ENCODE peak calls at places on chromosomes 4 and X, in four cellular contexts. I is mucosa of descending colon, L is transverse colon, Z is foreskin keratinocyte. R is an unnamed sample.

GRCh38 chr4:139532951-139533350 is 23.1 kb downstream of the SETD7 start:
- DNase-seq in I (no peak), L (no peak), Z (no peak), R (no peak)

GRCh38 chr4:142036795-142037583 is 400.6 kb downstream of the IL15 start:
- DNase-seq in I (no peak), L (no peak), Z (peak; percentile 75), R (no peak)

GRCh38 chrX:118823263-118824172 is at the start of gene ZCCHC12:
- DNase-seq in I (peak; percentile 13), L (peak; percentile 35), Z (no peak), R (peak; percentile 79)

GRCh38 chrX:25531096-25531495 is 515.3 kb upstream of the ARX start:
- DNase-seq in I (no peak), L (no peak), Z (no peak), R (no peak)

GRCh38 chrX:12956704-12957541 is 18.0 kb upstream of the TMSB4X start:
- DNase-seq in I (peak; percentile 54), L (no peak), Z (peak; percentile 59), R (no peak)

GRCh38 chrX:104253567-104254441 is 929 bp downstream of the ESX1 start:
- DNase-seq in I (no peak), L (no peak), Z (peak; percentile 1), R (peak; percentile 26)

GRCh38 chrX:4268676-4269075 is 555.2 kb upstream of the PRKX start:
- DNase-seq in I (no peak), L (no peak), Z (no peak), R (no peak)

GRCh38 chr4:74283614-74284013 is 24.7 kb upstream of the EPGN start:
- DNase-seq in I (no peak), L (no peak), Z (peak; percentile 95), R (no peak)

GRCh38 chr4:128853741-128854140 is 44.2 kb downstream of the JADE1 start:
- DNase-seq in I (no peak), L (no peak), Z (no peak), R (no peak)

GRCh38 chr4:158010346-158010745 is 162.5 kb downstream of the GASK1B start:
- DNase-seq in I (no peak), L (no peak), Z (no peak), R (no peak)

GRCh38 chrX:110008001-110008635 is 5.2 kb downstream of the TMEM164 start:
- DNase-seq in I (no peak), L (no peak), Z (no peak), R (no peak)

GRCh38 chr4:105196523-105197145 is 50.0 kb downstream of the TET2 start:
- DNase-seq in I (peak; percentile 23), L (no peak), Z (no peak), R (no peak)

GRCh38 chrX:54306379-54306778 is 51.5 kb downstream of the WNK3 start:
- DNase-seq in I (no peak), L (no peak), Z (no peak), R (no peak)

GRCh38 chr4:1204828-1205591 is 32.6 kb upstream of the SPON2 start:
- DNase-seq in I (peak; percentile 89), L (peak; percentile 92), Z (no peak), R (peak; percentile 23)

GRCh38 chrX:97846228-97846627 is 962.5 kb downstream of the RPA4 start:
- DNase-seq in I (no peak), L (no peak), Z (no peak), R (no peak)

GRCh38 chr4:94595880-94596483 is 144.2 kb downstream of the PDLIM5 start:
- DNase-seq in I (no peak), L (no peak), Z (peak; percentile 35), R (no peak)

GRCh38 chr4:11471613-11472012 is 42.9 kb upstream of the HS3ST1 start:
- DNase-seq in I (peak; percentile 51), L (peak; percentile 41), Z (no peak), R (no peak)

GRCh38 chrX:1394731-1395501 is 3.0 kb upstream of the SLC25A6 start:
- DNase-seq in I (no peak), L (no peak), Z (no peak), R (peak; percentile 22)

GRCh38 chr4:186624951-186625350 is 69.6 kb upstream of the MTNR1A start:
- DNase-seq in I (no peak), L (no peak), Z (no peak), R (no peak)

GRCh38 chr4:109007976-109008375 is 245.1 kb upstream of the ETNPPL start:
- DNase-seq in I (no peak), L (no peak), Z (no peak), R (no peak)

GRCh38 chr4:81493895-81494490 is 22.3 kb upstream of the RASGEF1B start:
- DNase-seq in I (no peak), L (no peak), Z (no peak), R (no peak)

GRCh38 chrX:130260316-130260715 is 8.4 kb downstream of the ZNF280C start:
- DNase-seq in I (no peak), L (no peak), Z (no peak), R (no peak)

GRCh38 chrX:109373468-109373867 is 108.4 kb downstream of the GUCY2F start:
- DNase-seq in I (no peak), L (no peak), Z (no peak), R (no peak)

GRCh38 chr4:40719008-40719623 is 30.6 kb upstream of the NSUN7 start:
- DNase-seq in I (peak; percentile 45), L (no peak), Z (peak; percentile 57), R (no peak)

GRCh38 chrX:141969706-141970105 is 66.0 kb downstream of the MAGEC1 start:
- DNase-seq in I (no peak), L (no peak), Z (no peak), R (no peak)

GRCh38 chrX:77510007-77510406 is 62.8 kb downstream of the FGF16 start:
- DNase-seq in I (no peak), L (no peak), Z (peak; percentile 22), R (no peak)

GRCh38 chr4:27412617-27413016 is 552.0 kb downstream of the STIM2 start:
- DNase-seq in I (no peak), L (no peak), Z (peak; percentile 44), R (no peak)

GRCh38 chr4:100317032-100317864 is 127.0 kb upstream of the DDIT4L start:
- DNase-seq in I (no peak), L (no peak), Z (no peak), R (no peak)

GRCh38 chr4:72448231-72448630 is 120.8 kb downstream of the ADAMTS3 start:
- DNase-seq in I (no peak), L (no peak), Z (no peak), R (no peak)

GRCh38 chr4:74006009-74006476 is 7.6 kb upstream of the CXCL5 start:
- DNase-seq in I (no peak), L (no peak), Z (peak; percentile 80), R (no peak)

GRCh38 chr4:98517444-98518021 is 140.9 kb downstream of the TSPAN5 start:
- DNase-seq in I (no peak), L (no peak), Z (no peak), R (no peak)

GRCh38 chrX:115047715-115048114 is 30.3 kb upstream of the IL13RA2 start:
- DNase-seq in I (no peak), L (no peak), Z (peak; percentile 43), R (no peak)

GRCh38 chr4:13938299-13938698 is 310.8 kb upstream of the BOD1L1 start:
- DNase-seq in I (no peak), L (no peak), Z (no peak), R (no peak)
- TF ChIP-seq CTCF in I (no peak), L (no peak), Z (no peak), R (no peak)

DNA sequence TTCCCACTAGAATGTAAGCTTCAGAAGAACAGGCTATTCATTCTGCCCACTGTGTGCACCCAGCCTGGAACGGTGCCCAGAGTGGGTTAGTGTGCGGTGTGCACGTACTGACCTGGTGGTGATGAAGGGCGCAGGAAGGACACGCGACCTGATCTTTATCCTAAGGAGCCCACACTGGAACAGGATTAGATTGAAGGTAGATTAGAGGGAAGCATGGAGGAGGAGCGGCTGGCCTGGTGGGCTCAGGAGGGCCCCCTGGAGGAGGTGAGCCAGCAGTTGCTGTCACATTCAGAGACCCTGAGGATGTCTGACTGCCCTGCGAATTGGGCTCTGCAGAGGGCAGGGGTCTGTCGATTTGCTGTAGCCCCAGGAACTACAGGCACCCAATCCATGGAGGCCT is 73.1 kb downstream of the HTRA3 start:
- DNase-seq in I (no peak), L (no peak), Z (no peak), R (peak; percentile 59)
- TF ChIP-seq CTCF in I (no peak), L (no peak), Z (peak; percentile 29), R (no peak)

GRCh38 chr4:171181090-171181489 is 632.1 kb upstream of the GALNTL6 start:
- DNase-seq in I (no peak), L (no peak), Z (no peak), R (no peak)

GRCh38 chr4:171186700-171187099 is 626.5 kb upstream of the GALNTL6 start:
- DNase-seq in I (no peak), L (no peak), Z (no peak), R (no peak)
- TF ChIP-seq CTCF in I (no peak), L (no peak), Z (no peak), R (no peak)

GRCh38 chrX:40773809-40774208 is 38.5 kb upstream of the MED14 start:
- DNase-seq in I (no peak), L (no peak), Z (peak; percentile 42), R (no peak)

GRCh38 chrX:40773188-40773587 is 37.8 kb upstream of the MED14 start:
- DNase-seq in I (no peak), L (no peak), Z (no peak), R (no peak)

GRCh38 chrX:40772290-40772689 is 36.9 kb upstream of the MED14 start:
- DNase-seq in I (no peak), L (no peak), Z (peak; percentile 88), R (no peak)
- TF ChIP-seq CTCF in I (no peak), L (no peak), Z (no peak), R (no peak)

GRCh38 chrX:18898517-18898916 is 85.4 kb downstream of the PHKA2 start:
- DNase-seq in I (no peak), L (no peak), Z (no peak), R (no peak)

GRCh38 chrX:18900401-18900976 is 83.4 kb downstream of the PHKA2 start:
- DNase-seq in I (no peak), L (no peak), Z (no peak), R (no peak)

GRCh38 chrX:18897611-18898010 is 86.3 kb downstream of the PHKA2 start:
- DNase-seq in I (no peak), L (no peak), Z (no peak), R (no peak)

GRCh38 chrX:18898091-18898490 is 85.8 kb downstream of the PHKA2 start:
- DNase-seq in I (no peak), L (no peak), Z (no peak), R (no peak)

GRCh38 chrX:18899796-18900380 is 84.0 kb downstream of the PHKA2 start:
- DNase-seq in I (no peak), L (no peak), Z (no peak), R (peak; percentile 66)
- TF ChIP-seq CTCF in I (no peak), L (no peak), Z (peak; percentile 34), R (no peak)

DNA sequence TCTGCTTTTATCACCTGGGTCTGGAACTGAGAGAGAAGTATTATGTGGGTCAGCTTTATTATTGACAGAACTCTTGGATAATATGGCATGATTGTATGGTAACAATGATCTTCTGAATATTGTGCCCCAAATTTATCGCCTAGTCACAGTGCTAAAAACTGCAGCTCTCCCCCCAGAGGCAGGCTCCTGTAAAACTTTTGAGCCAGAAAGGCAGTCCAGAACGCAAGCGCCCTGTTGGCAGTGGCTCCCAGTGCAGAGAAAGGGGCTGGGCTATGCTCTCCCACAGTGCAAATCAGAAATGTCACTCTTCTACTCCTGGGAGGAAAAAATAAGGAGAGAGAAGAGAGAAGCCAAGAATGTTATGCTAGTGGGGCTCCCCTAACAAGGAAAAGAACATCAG is 50.5 kb downstream of the HELT start:
- DNase-seq in I (no peak), L (no peak), Z (no peak), R (no peak)
- TF ChIP-seq CTCF in I (no peak), L (no peak), Z (no peak), R (no peak)

GRCh38 chrX:95071052-95071451 is 1397.0 kb downstream of the FAM133A start:
- DNase-seq in I (no peak), L (no peak), Z (no peak), R (no peak)
- TF ChIP-seq CTCF in I (no peak), L (no peak), Z (no peak), R (no peak)